ENCODE peak calls at places on chromosomes 2 and 18, in four cellular contexts. T is endodermal cell; M is activated CD4-positive, alpha-beta memory T cell treated with anti-CD3 and anti-CD28 coated beads for 36 hours; B is omental fat pad. I is an unnamed sample.
A peak's percentile ranks its signal among the peaks of the same experiment; 100 is the strongest.

GRCh38 chr18:2104620-2105462 is 466.5 kb downstream of the METTL4 start:
- DNase-seq in T (peak; percentile 86), M (peak; percentile 63), B (peak; percentile 38), I (no peak)

GRCh38 chr2:162212366-162212765 is 30.9 kb downstream of the FAP start:
- DNase-seq in T (no peak), M (no peak), B (no peak), I (no peak)

GRCh38 chr2:30265441-30266015 is 34.2 kb downstream of the LBH start:
- DNase-seq in T (no peak), M (no peak), B (no peak), I (no peak)

GRCh38 chr18:44651453-44651852 is 29.2 kb upstream of the SETBP1 start:
- DNase-seq in T (peak; percentile 70), M (no peak), B (no peak), I (no peak)

GRCh38 chr18:32470136-32470712 is 458 bp downstream of the GAREM1 start:
- DNase-seq in T (peak; percentile 71), M (peak; percentile 10), B (no peak), I (no peak)

GRCh38 chr2:32838949-32839348 is 107.8 kb upstream of the LTBP1 start:
- DNase-seq in T (no peak), M (no peak), B (no peak), I (no peak)

GRCh38 chr2:71530246-71530986 is 77.1 kb downstream of the DYSF start:
- DNase-seq in T (peak; percentile 85), M (peak; percentile 28), B (no peak), I (no peak)

GRCh38 chr2:60283633-60284032 is 269.8 kb downstream of the BCL11A start:
- DNase-seq in T (no peak), M (no peak), B (no peak), I (no peak)

GRCh38 chr2:11099122-11100065 is 55.9 kb upstream of the SLC66A3 start:
- DNase-seq in T (no peak), M (no peak), B (no peak), I (no peak)

GRCh38 chr2:221518937-221519635 is 53.0 kb downstream of the EPHA4 start:
- DNase-seq in T (no peak), M (no peak), B (no peak), I (no peak)

GRCh38 chr2:112033600-112033999 is 21.5 kb upstream of the TMEM87B start:
- DNase-seq in T (no peak), M (no peak), B (no peak), I (no peak)

GRCh38 chr2:4354678-4355077 is 651.3 kb downstream of the DCDC2C start:
- DNase-seq in T (peak; percentile 91), M (no peak), B (no peak), I (no peak)

GRCh38 chr2:166234112-166234846 is 106.5 kb upstream of the SCN1A start:
- DNase-seq in T (no peak), M (no peak), B (no peak), I (no peak)

GRCh38 chr18:79567481-79568147 is 112.0 kb upstream of the CTDP1 start:
- DNase-seq in T (peak; percentile 84), M (no peak), B (no peak), I (no peak)

GRCh38 chr2:73085691-73086090 is 14.2 kb upstream of the SFXN5 start:
- DNase-seq in T (peak; percentile 96), M (peak; percentile 88), B (peak; percentile 90), I (peak; percentile 83)

GRCh38 chr2:37379881-37380296 is 35.5 kb downstream of the QPCT start:
- DNase-seq in T (no peak), M (no peak), B (no peak), I (no peak)

GRCh38 chr18:64807560-64807959 is 658.7 kb upstream of the LINC00305 start:
- DNase-seq in T (no peak), M (no peak), B (no peak), I (no peak)